ENCODE peak calls at places on chromosomes 3 and 15, in five cellular contexts. O, N, Q, M and P are unnamed samples.

GRCh38 chr15:37585966-37586656 is 348.3 kb upstream of the TMCO5A start:
- DNase-seq in O (peak; percentile 85), N (no peak), Q (no peak), M (no peak), P (peak; percentile 13)

GRCh38 chr3:98185180-98185579 is 18.7 kb downstream of the OR5H15 start:
- DNase-seq in O (no peak), N (no peak), Q (no peak), M (no peak), P (no peak)

GRCh38 chr3:186021673-186022362 is 84.0 kb upstream of the TRA2B start:
- DNase-seq in O (peak; percentile 83), N (no peak), Q (no peak), M (no peak), P (peak; percentile 73)

GRCh38 chr3:6825527-6825926 is 35.4 kb upstream of the GRM7 start:
- DNase-seq in O (no peak), N (no peak), Q (no peak), M (no peak), P (peak; percentile 7)

GRCh38 chr15:100043732-100044131 is 298.0 kb downstream of the ADAMTS17 start:
- DNase-seq in O (peak; percentile 37), N (no peak), Q (no peak), M (no peak), P (no peak)

GRCh38 chr3:31247850-31248618 is 284.7 kb upstream of the STT3B start:
- DNase-seq in O (no peak), N (no peak), Q (no peak), M (peak; percentile 57), P (peak; percentile 59)

GRCh38 chr15:63826513-63826912 is 7.2 kb downstream of the HERC1 start:
- DNase-seq in O (peak; percentile 60), N (peak; percentile 57), Q (no peak), M (no peak), P (peak; percentile 20)

GRCh38 chr3:31873254-31873653 is 107.8 kb downstream of the OSBPL10 start:
- DNase-seq in O (no peak), N (no peak), Q (no peak), M (no peak), P (peak; percentile 51)

GRCh38 chr3:23174426-23175039 is 28.6 kb upstream of the UBE2E2 start:
- DNase-seq in O (peak; percentile 54), N (no peak), Q (no peak), M (no peak), P (no peak)

GRCh38 chr3:57627976-57628375 is 30.8 kb upstream of the ARF4 start:
- DNase-seq in O (no peak), N (no peak), Q (no peak), M (no peak), P (no peak)

GRCh38 chr3:51343918-51344687 is 41.0 kb upstream of the MANF start:
- DNase-seq in O (peak; percentile 78), N (no peak), Q (no peak), M (no peak), P (peak; percentile 87)

GRCh38 chr15:68409736-68410370 is 22.1 kb downstream of the ITGA11 start:
- DNase-seq in O (no peak), N (no peak), Q (peak; percentile 47), M (peak; percentile 91), P (no peak)

GRCh38 chr3:194069421-194070219 is 66.3 kb upstream of the HES1 start:
- DNase-seq in O (peak; percentile 69), N (no peak), Q (no peak), M (no peak), P (peak; percentile 37)

GRCh38 chr15:101504866-101505609 is 15.5 kb upstream of the PCSK6 start:
- DNase-seq in O (no peak), N (no peak), Q (no peak), M (peak; percentile 80), P (no peak)

GRCh38 chr15:93861956-93862741 is 369.2 kb upstream of the MCTP2 start:
- DNase-seq in O (no peak), N (no peak), Q (no peak), M (no peak), P (peak; percentile 69)

GRCh38 chr15:93862791-93863190 is 368.6 kb upstream of the MCTP2 start:
- DNase-seq in O (no peak), N (no peak), Q (no peak), M (no peak), P (no peak)

GRCh38 chr15:93865610-93866009 is 365.8 kb upstream of the MCTP2 start:
- DNase-seq in O (no peak), N (no peak), Q (no peak), M (no peak), P (peak; percentile 4)

GRCh38 chr15:93859176-93859575 is 372.2 kb upstream of the MCTP2 start:
- DNase-seq in O (no peak), N (no peak), Q (no peak), M (no peak), P (no peak)

DNA sequence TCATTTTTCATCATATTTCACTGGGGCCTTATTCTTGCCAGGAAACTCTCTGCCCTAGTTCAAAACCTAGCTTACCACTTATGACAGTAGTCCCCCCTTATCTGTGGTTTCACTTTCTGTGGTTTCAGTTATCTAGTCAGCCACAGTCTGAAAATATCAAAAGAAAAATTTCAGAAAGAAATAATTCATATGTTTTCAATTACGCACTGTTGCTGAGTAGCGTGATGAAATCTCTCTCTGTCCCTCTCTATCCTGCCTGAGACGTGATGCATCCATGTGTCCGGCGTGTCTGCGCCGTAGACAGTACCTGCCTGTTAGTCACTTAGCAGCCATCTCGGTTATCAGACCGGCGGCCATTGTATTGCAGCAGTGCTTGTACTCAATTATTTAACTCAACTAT is 369.9 kb upstream of the MCTP2 start:
- DNase-seq in O (peak; percentile 45), N (no peak), Q (no peak), M (no peak), P (no peak)
- H3K4me3 ChIP-seq in O (no peak overlapping the region), N (no peak overlapping the region), Q (no peak overlapping the region), M (no peak overlapping the region), P (no peak overlapping the region)

GRCh38 chr3:171614318-171614967 is 154.2 kb upstream of the TNIK start:
- DNase-seq in O (peak; percentile 59), N (no peak), Q (peak; percentile 63), M (no peak), P (peak; percentile 45)
- TF ChIP-seq CTCF in O (peak; percentile 84), N (peak; percentile 69), Q (peak; percentile 43), M (peak; percentile 59), P (peak; percentile 60)

GRCh38 chr3:123802007-123802630 is 82.0 kb downstream of the MYLK start:
- DNase-seq in O (no peak), N (no peak), Q (no peak), M (no peak), P (no peak)

GRCh38 chr3:123798540-123798939 is 85.6 kb downstream of the MYLK start:
- DNase-seq in O (no peak), N (no peak), Q (no peak), M (no peak), P (no peak)

GRCh38 chr3:123801474-123801873 is 82.7 kb downstream of the MYLK start:
- DNase-seq in O (no peak), N (no peak), Q (no peak), M (no peak), P (peak; percentile 33)

GRCh38 chr3:123800352-123800682 is 83.8 kb downstream of the MYLK start:
- DNase-seq in O (no peak), N (no peak), Q (no peak), M (no peak), P (no peak)

GRCh38 chr3:123799544-123800351 is 84.4 kb downstream of the MYLK start:
- DNase-seq in O (peak; percentile 32), N (no peak), Q (no peak), M (no peak), P (peak; percentile 97)
- H3K4me3 ChIP-seq in O (no peak overlapping the region), N (no peak overlapping the region), Q (peak overlapping the region; percentile 58), M (no peak overlapping the region), P (no peak overlapping the region)

DNA sequence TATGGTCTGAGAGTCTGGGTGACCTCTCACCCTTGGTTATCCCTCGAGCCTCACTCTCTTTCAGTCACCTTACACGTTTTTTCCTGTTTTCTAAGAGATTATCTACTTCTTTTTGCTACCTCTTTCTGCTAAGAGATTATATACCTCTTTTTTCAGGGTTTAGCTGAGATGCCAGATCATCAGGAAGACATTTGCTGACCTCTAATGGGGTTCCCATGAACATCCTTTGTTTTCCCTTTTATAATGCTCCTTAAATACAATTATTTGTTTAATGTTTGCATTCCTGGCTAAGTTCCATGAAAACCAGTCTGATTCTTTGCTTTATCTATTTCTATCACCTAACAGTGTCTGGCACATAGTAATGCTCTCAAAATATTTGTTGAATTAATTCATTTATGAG is 39.6 kb downstream of the LEKR1 start:
- DNase-seq in O (peak; percentile 19), N (no peak), Q (no peak), M (no peak), P (no peak)
- TF ChIP-seq CTCF in O (no peak), N (no peak), Q (no peak), M (no peak), P (no peak)

GRCh38 chr3:50260027-50260941 is 8.7 kb upstream of the SEMA3B start:
- DNase-seq in O (peak; percentile 94), N (peak; percentile 83), Q (peak; percentile 98), M (peak; percentile 96), P (peak; percentile 86)

GRCh38 chr3:50258979-50259378 is 10.0 kb upstream of the SEMA3B start:
- DNase-seq in O (no peak), N (no peak), Q (no peak), M (no peak), P (no peak)

GRCh38 chr3:50260942-50261441 is 8.0 kb upstream of the SEMA3B start:
- DNase-seq in O (no peak), N (no peak), Q (no peak), M (no peak), P (no peak)

GRCh38 chr3:50257990-50258389 is 11.0 kb upstream of the SEMA3B start:
- DNase-seq in O (no peak), N (no peak), Q (no peak), M (no peak), P (no peak)

GRCh38 chr3:50259432-50260026 is 9.4 kb upstream of the SEMA3B start:
- DNase-seq in O (no peak), N (no peak), Q (no peak), M (no peak), P (no peak)
- H3K4me3 ChIP-seq in O (no peak overlapping the region), N (peak overlapping the region; percentile 50), Q (no peak overlapping the region), M (peak overlapping the region; percentile 62), P (no peak overlapping the region)

GRCh38 chr3:111299070-111299672 is 227.6 kb downstream of the NECTIN3 start:
- DNase-seq in O (peak; percentile 30), N (no peak), Q (no peak), M (no peak), P (peak; percentile 54)
- TF ChIP-seq CTCF in O (peak; percentile 9), N (no peak), Q (no peak), M (no peak), P (no peak)

GRCh38 chr3:114746502-114746901 is 400.6 kb downstream of the ZBTB20 start:
- DNase-seq in O (no peak), N (no peak), Q (no peak), M (no peak), P (no peak)

GRCh38 chr3:114741066-114741465 is 406.0 kb downstream of the ZBTB20 start:
- DNase-seq in O (no peak), N (no peak), Q (no peak), M (no peak), P (peak; percentile 16)

GRCh38 chr3:114743746-114744145 is 403.3 kb downstream of the ZBTB20 start:
- DNase-seq in O (no peak), N (no peak), Q (no peak), M (no peak), P (no peak)

GRCh38 chr3:114739627-114740026 is 407.5 kb downstream of the ZBTB20 start:
- DNase-seq in O (no peak), N (no peak), Q (no peak), M (no peak), P (no peak)

GRCh38 chr3:114745322-114746240 is 401.5 kb downstream of the ZBTB20 start:
- DNase-seq in O (peak; percentile 67), N (no peak), Q (no peak), M (no peak), P (peak; percentile 37)
- H3K4me3 ChIP-seq in O (no peak overlapping the region), N (no peak overlapping the region), Q (peak overlapping the region; percentile 63), M (peak overlapping the region; percentile 15), P (no peak overlapping the region)